ENCODE peak calls at places on chromosomes 7 and 10, in six cellular contexts. One of them, this sample, is unnamed.

GRCh38 chr10:113558336-113558735 is 5.5 kb downstream of the HABP2 start:
- DNase-seq in GM12878: no peak
- DNase-seq in HepG2: no peak
- DNase-seq in A549: no peak
- DNase-seq in K562: no peak
- DNase-seq in HEK293T: no peak
- DNase-seq in this sample: no peak

GRCh38 chr10:4867520-4868356 is 41.7 kb downstream of the AKR1E2 start:
- DNase-seq in GM12878: no peak
- DNase-seq in A549: no peak
- DNase-seq in K562: peak
- DNase-seq in HEK293T: no peak
- DNase-seq in HepG2: no peak
- DNase-seq in this sample: peak

GRCh38 chr10:34407227-34407626 is 407.9 kb downstream of the PARD3 start:
- DNase-seq in HepG2: no peak
- DNase-seq in A549: no peak
- DNase-seq in K562: no peak
- DNase-seq in HEK293T: no peak
- DNase-seq in GM12878: no peak
- DNase-seq in this sample: peak

GRCh38 chr7:133796778-133797177 is 330.4 kb upstream of the LRGUK start:
- DNase-seq in A549: no peak
- DNase-seq in HEK293T: no peak
- DNase-seq in HepG2: no peak
- DNase-seq in GM12878: no peak
- DNase-seq in K562: no peak
- DNase-seq in this sample: no peak

GRCh38 chr7:2399848-2400587 is 3.4 kb upstream of the CHST12 start:
- DNase-seq in GM12878: no peak
- DNase-seq in K562: peak
- DNase-seq in A549: peak
- DNase-seq in HepG2: peak
- DNase-seq in HEK293T: no peak
- DNase-seq in this sample: peak

GRCh38 chr10:13769926-13770325 is 183.2 kb downstream of the PRPF18 start:
- DNase-seq in GM12878: no peak
- DNase-seq in HEK293T: no peak
- DNase-seq in HepG2: no peak
- DNase-seq in K562: no peak
- DNase-seq in A549: no peak
- DNase-seq in this sample: peak

GRCh38 chr7:137933270-137934017 is 68.4 kb downstream of the CREB3L2 start:
- DNase-seq in HepG2: no peak
- DNase-seq in HEK293T: no peak
- DNase-seq in K562: peak
- DNase-seq in A549: no peak
- DNase-seq in GM12878: no peak
- DNase-seq in this sample: peak

GRCh38 chr7:155602156-155602555 is 42.3 kb upstream of the RBM33 start:
- DNase-seq in HepG2: no peak
- DNase-seq in K562: no peak
- DNase-seq in HEK293T: no peak
- DNase-seq in A549: no peak
- DNase-seq in GM12878: no peak
- DNase-seq in this sample: no peak

GRCh38 chr7:49974035-49974434 is 119.0 kb downstream of the ZPBP start:
- DNase-seq in HEK293T: no peak
- DNase-seq in HepG2: no peak
- DNase-seq in K562: no peak
- DNase-seq in GM12878: no peak
- DNase-seq in A549: no peak
- DNase-seq in this sample: no peak

GRCh38 chr7:88927-89921 is 103.1 kb upstream of the FAM20C start:
- DNase-seq in A549: no peak
- DNase-seq in HepG2: no peak
- DNase-seq in HEK293T: no peak
- DNase-seq in K562: no peak
- DNase-seq in GM12878: no peak
- DNase-seq in this sample: peak

GRCh38 chr10:58516118-58516517 is 3.4 kb downstream of the BICC1 start:
- DNase-seq in A549: no peak
- DNase-seq in GM12878: no peak
- DNase-seq in HEK293T: no peak
- DNase-seq in K562: no peak
- DNase-seq in HepG2: no peak
- DNase-seq in this sample: no peak

GRCh38 chr10:90602815-90603600 is 254.8 kb downstream of the HTR7 start:
- DNase-seq in HepG2: no peak
- DNase-seq in A549: no peak
- DNase-seq in GM12878: no peak
- DNase-seq in K562: no peak
- DNase-seq in HEK293T: no peak
- DNase-seq in this sample: no peak

GRCh38 chr7:158309844-158310763 is 277.5 kb downstream of the PTPRN2 start:
- DNase-seq in GM12878: no peak
- DNase-seq in HEK293T: no peak
- DNase-seq in A549: no peak
- DNase-seq in HepG2: no peak
- DNase-seq in K562: no peak
- DNase-seq in this sample: no peak

GRCh38 chr10:116115233-116115632 is 157.8 kb downstream of the GFRA1 start:
- DNase-seq in K562: no peak
- DNase-seq in A549: no peak
- DNase-seq in HEK293T: no peak
- DNase-seq in HepG2: no peak
- DNase-seq in GM12878: no peak
- DNase-seq in this sample: no peak

GRCh38 chr10:6755891-6756460 is 175.9 kb upstream of the PRKCQ start:
- DNase-seq in A549: no peak
- DNase-seq in HEK293T: no peak
- DNase-seq in HepG2: no peak
- DNase-seq in K562: no peak
- DNase-seq in GM12878: no peak
- DNase-seq in this sample: peak

GRCh38 chr10:69835875-69836727 is 34.4 kb downstream of the COL13A1 start:
- DNase-seq in HEK293T: no peak
- DNase-seq in A549: no peak
- DNase-seq in HepG2: no peak
- DNase-seq in GM12878: no peak
- DNase-seq in K562: no peak
- DNase-seq in this sample: no peak

GRCh38 chr10:63630928-63631685 is 109.9 kb downstream of the REEP3 start:
- DNase-seq in HepG2: no peak
- DNase-seq in HEK293T: no peak
- DNase-seq in A549: no peak
- DNase-seq in K562: no peak
- DNase-seq in GM12878: no peak
- DNase-seq in this sample: peak

GRCh38 chr7:55977831-55978230 is 13.4 kb downstream of the NIPSNAP2 start:
- DNase-seq in A549: no peak
- DNase-seq in HEK293T: no peak
- DNase-seq in K562: no peak
- DNase-seq in GM12878: no peak
- DNase-seq in HepG2: no peak
- DNase-seq in this sample: peak

GRCh38 chr7:129376076-129376777 is 58.0 kb upstream of the STRIP2 start:
- DNase-seq in HepG2: peak
- DNase-seq in K562: peak
- DNase-seq in A549: peak
- DNase-seq in HEK293T: peak
- DNase-seq in GM12878: no peak
- DNase-seq in this sample: peak

GRCh38 chr10:128147064-128147463 is 20.8 kb upstream of the MKI67 start:
- DNase-seq in K562: no peak
- DNase-seq in HEK293T: no peak
- DNase-seq in GM12878: peak
- DNase-seq in HepG2: no peak
- DNase-seq in A549: no peak
- DNase-seq in this sample: no peak
- TF ChIP-seq BHLHE40 in K562: no peak
- TF ChIP-seq BHLHE40 in HEK293T: no peak
- TF ChIP-seq BHLHE40 in GM12878: peak
- TF ChIP-seq BHLHE40 in HepG2: no peak
- TF ChIP-seq BHLHE40 in A549: no peak
- TF ChIP-seq BHLHE40 in this sample: no peak

DNA sequence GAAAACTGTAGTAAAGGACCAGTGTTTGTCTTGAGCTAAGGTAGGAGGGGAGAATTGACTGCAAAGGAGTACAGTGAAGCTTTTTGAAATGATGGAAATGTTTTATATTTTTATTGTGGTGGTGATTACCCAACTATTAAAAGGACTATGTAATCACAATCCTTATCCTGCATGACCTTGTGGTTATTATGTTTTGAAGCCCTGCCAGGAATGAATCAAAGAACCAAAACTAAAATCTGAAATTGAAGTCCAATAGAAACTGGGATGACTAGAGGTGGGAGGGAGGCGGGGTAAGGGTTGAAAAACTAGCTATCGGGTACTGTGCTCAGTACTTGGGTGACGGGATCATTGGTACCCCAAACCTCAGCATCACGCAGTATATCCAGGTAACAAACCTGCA is 8.2 kb downstream of the CCDC7 start:
- DNase-seq in HEK293T: no peak
- DNase-seq in K562: no peak
- DNase-seq in HepG2: no peak
- DNase-seq in GM12878: no peak
- DNase-seq in A549: no peak
- DNase-seq in this sample: peak
- TF ChIP-seq BHLHE40 in HEK293T: no peak
- TF ChIP-seq BHLHE40 in K562: no peak
- TF ChIP-seq BHLHE40 in HepG2: no peak
- TF ChIP-seq BHLHE40 in GM12878: no peak
- TF ChIP-seq BHLHE40 in A549: no peak
- TF ChIP-seq BHLHE40 in this sample: no peak

DNA sequence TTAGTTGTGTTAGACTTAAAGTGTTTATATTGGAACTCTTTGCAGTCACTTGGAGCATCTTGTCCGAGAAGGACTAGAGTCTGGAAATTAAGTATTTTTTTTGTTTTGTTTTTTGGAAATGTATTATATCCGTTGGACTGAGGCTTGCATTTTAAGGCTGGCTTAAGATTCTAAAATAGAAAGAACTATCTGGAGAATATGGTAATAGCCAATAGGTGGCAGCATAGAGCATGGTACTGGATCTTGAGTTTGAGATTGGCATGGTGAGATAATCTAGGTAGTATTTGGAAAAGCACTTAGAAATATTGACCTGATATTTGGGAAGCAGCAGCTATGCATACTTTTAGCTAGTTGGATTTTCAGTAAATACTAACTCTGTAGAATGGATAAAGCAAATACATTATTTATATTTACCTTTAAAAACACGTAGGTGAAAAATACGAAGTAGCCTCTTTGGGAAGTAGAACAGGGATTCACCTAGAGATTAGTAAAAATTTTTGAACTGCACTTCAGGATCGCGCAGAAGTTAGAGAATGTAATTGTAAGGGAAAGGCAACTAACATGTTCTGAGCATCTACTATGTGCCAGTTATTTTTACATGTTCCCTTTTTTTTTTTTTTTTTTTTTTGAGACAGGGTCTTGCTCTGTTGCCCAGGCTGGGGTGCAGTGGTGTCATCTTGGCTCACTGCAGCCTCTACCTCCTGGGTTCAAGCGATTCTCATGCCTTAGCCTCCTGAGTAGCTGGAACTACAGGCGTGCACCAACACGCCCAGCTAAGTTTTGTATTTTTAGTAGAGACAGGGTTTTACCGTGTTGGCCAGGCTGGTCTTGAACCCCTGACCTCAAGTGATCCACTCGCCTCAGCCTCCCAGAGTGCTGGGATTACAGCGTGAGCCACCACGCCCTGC is 78.6 kb downstream of the LCOR start:
- DNase-seq in A549: peak
- DNase-seq in HepG2: peak
- DNase-seq in K562: peak
- DNase-seq in HEK293T: peak
- DNase-seq in GM12878: peak
- DNase-seq in this sample: peak
- TF ChIP-seq BHLHE40 in A549: no peak
- TF ChIP-seq BHLHE40 in HepG2: no peak
- TF ChIP-seq BHLHE40 in K562: no peak
- TF ChIP-seq BHLHE40 in HEK293T: no peak
- TF ChIP-seq BHLHE40 in GM12878: no peak
- TF ChIP-seq BHLHE40 in this sample: no peak

GRCh38 chr10:107004362-107004761 is 160.1 kb downstream of the SORCS1 start:
- DNase-seq in K562: no peak
- DNase-seq in HEK293T: no peak
- DNase-seq in HepG2: no peak
- DNase-seq in A549: no peak
- DNase-seq in GM12878: no peak
- DNase-seq in this sample: no peak
- TF ChIP-seq BHLHE40 in K562: no peak
- TF ChIP-seq BHLHE40 in HEK293T: no peak
- TF ChIP-seq BHLHE40 in HepG2: no peak
- TF ChIP-seq BHLHE40 in A549: no peak
- TF ChIP-seq BHLHE40 in GM12878: peak
- TF ChIP-seq BHLHE40 in this sample: no peak

GRCh38 chr10:61779276-61779675 is 116.5 kb downstream of the CABCOCO1 start:
- DNase-seq in HepG2: no peak
- DNase-seq in HEK293T: no peak
- DNase-seq in GM12878: no peak
- DNase-seq in A549: no peak
- DNase-seq in K562: no peak
- DNase-seq in this sample: no peak
- TF ChIP-seq BHLHE40 in HepG2: no peak
- TF ChIP-seq BHLHE40 in HEK293T: no peak
- TF ChIP-seq BHLHE40 in GM12878: no peak
- TF ChIP-seq BHLHE40 in A549: no peak
- TF ChIP-seq BHLHE40 in K562: no peak
- TF ChIP-seq BHLHE40 in this sample: no peak

This sample was measured in IMR-90.